ENCODE peak calls at places on chromosomes 3 and 15, in eight cellular contexts. E is NCI-H1930; Q is stimulated activated CD4-positive, alpha-beta T cell treated with anti-CD3 and anti-CD28 coated beads, TNF-alpha, amount 100 ng/mL, for 48 hours; C is PC-9; W is IMR-90; N is ELR; P is Right ventricle myocardium inferior; D is stimulated activated CD8-positive, alpha-beta memory T cell treated with anti-CD3 and anti-CD28 coated beads, Interleukin-7, amount 100 ng/mL, for 24 hours. B is an unnamed sample.

GRCh38 chr15:67059127-67059553 is 6.3 kb upstream of the SMAD3 start:
- DNase-seq in Q (no peak), N (no peak), W (no peak), C (no peak), D (no peak), E (no peak), P (no peak), B (no peak)

GRCh38 chr15:82549199-82549665 is 9.0 kb upstream of the RPS17 start:
- DNase-seq in N (no peak), E (no peak), W (no peak), D (no peak), Q (no peak), P (no peak), C (no peak), B (no peak)

GRCh38 chr3:11566916-11567315 is 76.8 kb downstream of the VGLL4 start:
- DNase-seq in E (no peak), W (no peak), Q (no peak), P (no peak), N (no peak), D (no peak), C (no peak), B (no peak)

GRCh38 chr15:73383310-73384185 is 14.8 kb upstream of the HCN4 start:
- DNase-seq in E (no peak), P (no peak), Q (no peak), N (no peak), C (no peak), D (no peak), W (no peak), B (no peak)

GRCh38 chr3:51722362-51722761 is 15.5 kb downstream of the GRM2 start:
- DNase-seq in D (no peak), C (no peak), N (no peak), W (no peak), E (no peak), Q (no peak), P (no peak), B (no peak)

GRCh38 chr3:57918123-57918837 is 89.9 kb upstream of the FLNB start:
- DNase-seq in Q (no peak), W (peak), N (peak), D (no peak), P (no peak), C (no peak), E (no peak), B (peak)

GRCh38 chr3:145219355-145220196 is 941.4 kb downstream of the PLOD2 start:
- DNase-seq in W (no peak), P (no peak), Q (no peak), C (no peak), E (peak), D (no peak), N (no peak), B (peak)

GRCh38 chr15:28901587-28901980 is 15.8 kb downstream of the APBA2 start:
- DNase-seq in C (no peak), W (no peak), D (no peak), Q (no peak), P (no peak), N (no peak), E (no peak), B (no peak)

GRCh38 chr15:74240002-74240568 is 4.0 kb downstream of the CCDC33 start:
- DNase-seq in Q (no peak), E (peak), N (peak), C (peak), D (no peak), P (peak), W (peak), B (peak)

GRCh38 chr3:78281381-78281780 is 1241.5 kb downstream of the ROBO2 start:
- DNase-seq in C (no peak), D (no peak), E (no peak), W (no peak), Q (no peak), N (no peak), P (no peak), B (no peak)

GRCh38 chr3:194268659-194269487 is 82.3 kb downstream of the CPN2 start:
- DNase-seq in W (no peak), Q (no peak), C (no peak), D (no peak), E (no peak), P (no peak), N (no peak), B (no peak)

GRCh38 chr3:4995500-4996053 is 16.3 kb downstream of the BHLHE40 start:
- DNase-seq in E (no peak), Q (no peak), C (peak), P (peak), N (peak), D (no peak), W (peak), B (no peak)

GRCh38 chr3:168165390-168166269 is 69.9 kb upstream of the GOLIM4 start:
- DNase-seq in D (no peak), W (peak), E (peak), Q (peak), P (no peak), C (peak), N (peak), B (peak)

GRCh38 chr3:193165431-193166120 is 75.4 kb upstream of the PLAAT1 start:
- DNase-seq in W (no peak), N (no peak), Q (no peak), C (no peak), E (no peak), D (no peak), P (no peak), B (no peak)

GRCh38 chr3:112974178-112974517 is 755 bp downstream of the CD200R1 start:
- DNase-seq in C (no peak), Q (no peak), W (no peak), P (no peak), D (no peak), E (no peak), N (no peak), B (no peak)

GRCh38 chr3:160330690-160331089 is 68.3 kb downstream of the IFT80 start:
- DNase-seq in P (no peak), Q (no peak), W (no peak), E (no peak), D (no peak), N (no peak), C (no peak), B (no peak)

GRCh38 chr15:31080618-31081017 is 20.9 kb downstream of the TRPM1 start:
- DNase-seq in D (no peak), N (peak), Q (peak), E (no peak), C (no peak), W (no peak), P (peak), B (no peak)

GRCh38 chr3:126445506-126445905 is 30.2 kb downstream of the ZXDC start:
- DNase-seq in Q (no peak), W (no peak), P (peak), C (no peak), N (no peak), E (no peak), D (no peak), B (no peak)

GRCh38 chr15:34754674-34755418 is at the start of gene GJD2:
- DNase-seq in C (no peak), W (no peak), P (peak), N (no peak), E (peak), Q (no peak), D (no peak), B (no peak)

GRCh38 chr15:31197497-31198414 is 96.2 kb upstream of the TRPM1 start:
- DNase-seq in W (no peak), Q (peak), D (no peak), P (peak), C (no peak), E (no peak), N (peak), B (peak)

GRCh38 chr3:66038726-66039589 is at the start of gene MAGI1:
- DNase-seq in E (peak), Q (peak), N (peak), W (peak), P (peak), D (no peak), C (peak), B (peak)

GRCh38 chr15:82014989-82015388 is 30.8 kb downstream of the MEX3B start:
- DNase-seq in W (peak), Q (no peak), P (no peak), D (no peak), C (no peak), N (peak), E (no peak), B (no peak)